ENCODE peak calls at places on chromosome 3, in nine cellular contexts. Q is mesendoderm; R is stimulated activated CD8-positive, alpha-beta memory T cell treated with anti-CD3 and anti-CD28 coated beads, Interleukin-15, amount 100 ng/mL, for 1 hour; M is RKO; W is Daoy; Y is Jurkat, Clone E6-1; O is iris pigment epithelial cell; J is kidney tubule cell; S is activated T-helper 9 cell treated with anti-CD3 and anti-CD28 coated beads, Interleukin-2, amount 50 U/mL, for 16 hours. X is an unnamed sample.

GRCh38 chr3:14403636-14404395 is 1.4 kb downstream of the SLC6A6 start:
- DNase-seq in Q (no peak), R (no peak), M (peak), W (no peak), Y (no peak), O (no peak), J (no peak), S (no peak), X (no peak)

GRCh38 chr3:106566277-106566676 is 697.5 kb upstream of the CBLB start:
- DNase-seq in Q (peak), R (no peak), M (peak), W (peak), Y (no peak), O (peak), J (no peak), S (no peak), X (no peak)

GRCh38 chr3:148439254-148439822 is 258.4 kb upstream of the AGTR1 start:
- DNase-seq in Q (peak), R (no peak), M (no peak), W (no peak), Y (no peak), O (no peak), J (no peak), S (no peak), X (no peak)

GRCh38 chr3:42526616-42527367 is 24.3 kb downstream of the VIPR1 start:
- DNase-seq in Q (no peak), R (no peak), M (no peak), W (no peak), Y (peak), O (no peak), J (no peak), S (peak), X (no peak)

GRCh38 chr3:128996200-128996599 is 2.3 kb upstream of the CFAP92 start:
- DNase-seq in Q (no peak), R (no peak), M (no peak), W (no peak), Y (no peak), O (no peak), J (no peak), S (no peak), X (no peak)

GRCh38 chr3:85003479-85003878 is 44.7 kb downstream of the CADM2 start:
- DNase-seq in Q (no peak), R (no peak), M (no peak), W (no peak), Y (no peak), O (no peak), J (no peak), S (no peak), X (no peak)

GRCh38 chr3:170520996-170521395 is 64.9 kb downstream of the SLC7A14 start:
- DNase-seq in Q (no peak), R (no peak), M (no peak), W (peak), Y (peak), O (no peak), J (no peak), S (no peak), X (peak)

GRCh38 chr3:76565496-76566210 is 474.2 kb upstream of the ROBO2 start:
- DNase-seq in Q (no peak), R (no peak), M (no peak), W (no peak), Y (no peak), O (no peak), J (no peak), S (no peak), X (no peak)

GRCh38 chr3:127276396-127276795 is 11.4 kb downstream of the PRR20G start:
- DNase-seq in Q (no peak), R (no peak), M (no peak), W (no peak), Y (no peak), O (no peak), J (peak), S (no peak), X (no peak)

GRCh38 chr3:126349071-126349470 is 8.1 kb downstream of the KLF15 start:
- DNase-seq in Q (no peak), R (no peak), M (no peak), W (no peak), Y (no peak), O (no peak), J (no peak), S (no peak), X (no peak)

GRCh38 chr3:183464480-183464879 is 36.1 kb upstream of the MCF2L2 start:
- DNase-seq in Q (no peak), R (no peak), M (no peak), W (no peak), Y (no peak), O (no peak), J (no peak), S (no peak), X (no peak)

GRCh38 chr3:183262979-183263378 is 9.9 kb downstream of the B3GNT5 start:
- DNase-seq in Q (no peak), R (no peak), M (no peak), W (no peak), Y (no peak), O (no peak), J (no peak), S (no peak), X (no peak)

GRCh38 chr3:134427400-134428111 is 53.3 kb upstream of the AMOTL2 start:
- DNase-seq in Q (peak), R (no peak), M (peak), W (peak), Y (no peak), O (peak), J (peak), S (no peak), X (peak)